ENCODE peak calls at places on chromosome 20, in six cellular contexts. J, S, F, A, K and B are unnamed samples. For H3K79me2, the result is how much of the 10 kb centered on the place peaks cover.

GRCh38 chr20:46268131-46268611 is 40.1 kb downstream of the CDH22 start:
- DNase-seq in F (no peak), J (no peak), A (no peak), S (no peak), K (no peak), B (no peak)

GRCh38 chr20:58023346-58023745 is 205.1 kb downstream of the ANKRD60 start:
- DNase-seq in A (no peak), S (no peak), F (no peak), K (no peak), J (no peak), B (no peak)

GRCh38 chr20:16803965-16804792 is 56.0 kb downstream of the OTOR start:
- DNase-seq in A (no peak), F (peak), S (peak), J (peak), K (peak), B (peak)

GRCh38 chr20:57876163-57876562 is 166.3 kb upstream of the PMEPA1 start:
- DNase-seq in A (no peak), K (no peak), J (no peak), F (no peak), S (no peak), B (no peak)

GRCh38 chr20:45016089-45016641 is 49.9 kb downstream of the STK4 start:
- DNase-seq in F (no peak), J (peak), A (no peak), K (no peak), S (no peak), B (no peak)

GRCh38 chr20:43680976-43681375 is 14.1 kb downstream of the MYBL2 start:
- DNase-seq in J (no peak), K (no peak), S (no peak), F (no peak), A (no peak), B (no peak)

GRCh38 chr20:60236613-60237012 is 278.4 kb downstream of the CDH26 start:
- DNase-seq in K (no peak), A (no peak), F (no peak), S (no peak), J (no peak), B (no peak)

GRCh38 chr20:44598413-44599290 is 16.3 kb downstream of the PKIG start:
- DNase-seq in F (peak), A (no peak), K (peak), S (no peak), J (no peak), B (no peak)

GRCh38 chr20:48002517-48002970 is 217.3 kb upstream of the SULF2 start:
- DNase-seq in K (no peak), S (no peak), A (peak), F (no peak), J (no peak), B (no peak)

GRCh38 chr20:48339147-48339985 is 488.4 kb downstream of the PREX1 start:
- DNase-seq in S (no peak), J (peak), K (no peak), F (peak), A (peak), B (no peak)

GRCh38 chr20:33316958-33317357 is 33.9 kb downstream of the BPIFB1 start:
- DNase-seq in J (no peak), K (no peak), S (no peak), F (no peak), A (peak), B (no peak)

GRCh38 chr20:640674-641515 is 12.1 kb downstream of the SRXN1 start:
- DNase-seq in A (no peak), J (no peak), K (no peak), S (no peak), F (no peak), B (no peak)
- TF ChIP-seq EZH2 in A (no peak), J (no peak), K (no peak), S (no peak), F (no peak), B (no peak)

DNA sequence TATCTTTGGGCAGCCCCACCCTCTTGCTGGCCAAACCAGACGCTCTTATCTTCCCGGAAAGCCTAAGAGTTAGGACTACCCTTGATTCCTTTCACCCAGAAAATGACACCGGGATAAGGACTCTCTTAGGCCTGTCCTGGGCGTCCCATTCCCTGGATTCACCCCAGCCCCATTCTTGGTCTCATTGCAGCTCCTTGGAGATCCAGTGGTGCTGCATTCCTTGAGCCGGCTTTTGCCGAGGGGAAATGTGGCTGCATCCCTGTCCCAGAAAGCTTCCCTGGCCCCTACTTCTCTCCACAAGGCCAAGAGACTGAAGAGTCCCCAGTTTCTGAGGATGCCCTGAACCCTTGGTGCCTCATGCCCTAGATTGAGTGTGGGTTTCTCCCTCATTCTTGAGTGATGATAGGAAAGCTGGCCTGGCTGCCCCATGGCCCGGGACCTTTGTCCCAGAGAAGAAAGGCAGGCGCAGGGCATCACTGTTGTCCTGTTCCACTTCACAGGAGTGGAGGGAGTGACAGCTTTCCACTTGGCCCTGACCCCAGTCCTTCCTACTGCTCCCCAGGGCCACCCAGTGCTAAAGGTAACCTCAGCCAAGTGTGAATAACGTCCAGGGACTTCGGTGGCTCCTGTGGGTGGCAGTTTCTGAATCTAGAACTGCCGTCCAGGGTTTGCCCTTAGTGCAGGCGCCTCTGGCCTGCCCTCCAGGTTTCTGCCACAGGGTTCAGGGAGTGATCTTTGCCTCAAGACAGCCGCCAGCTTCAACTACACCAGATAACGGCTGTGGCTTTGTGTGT is 42.7 kb upstream of the MYL9 start:
- DNase-seq in F (no peak), A (no peak), J (no peak), S (no peak), K (no peak), B (no peak)
- H3K79me2 ChIP-seq in F (under half), A (under half), J (under half), S (under half), K (under half), B (under half)

GRCh38 chr20:25083773-25084615 is 2.1 kb upstream of the VSX1 start:
- DNase-seq in J (peak), S (no peak), F (no peak), A (no peak), K (no peak), B (no peak)
- TF ChIP-seq EZH2 in J (peak), S (peak), F (no peak), A (no peak), K (peak), B (peak)

DNA sequence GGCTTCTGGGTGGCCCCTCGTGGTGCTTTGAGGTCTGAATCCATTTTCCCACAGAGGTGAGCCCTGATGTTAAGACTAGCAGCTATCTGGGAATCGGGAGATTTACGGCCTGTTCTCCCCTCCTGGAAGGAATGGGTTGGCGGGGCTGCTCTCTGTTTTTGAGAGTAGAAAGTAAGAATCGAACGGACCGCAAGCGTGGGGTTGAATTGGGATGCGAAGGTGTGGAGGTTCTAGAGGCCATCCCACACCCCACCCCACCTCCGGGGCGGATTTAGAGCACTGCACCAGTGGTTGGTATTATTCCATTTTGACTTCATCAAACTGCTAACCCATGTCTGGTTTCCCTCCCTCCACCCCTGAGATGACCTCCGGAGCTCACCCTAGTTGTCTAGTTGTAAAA is 11.5 kb downstream of the PYGB start:
- DNase-seq in S (no peak), K (no peak), J (no peak), A (no peak), F (no peak), B (no peak)
- H3K79me2 ChIP-seq in S (under half), K (under half), J (under half), A (half or more), F (under half), B (half or more)

GRCh38 chr20:20365593-20365992 is 2.3 kb upstream of the INSM1 start:
- DNase-seq in A (no peak), J (no peak), S (no peak), F (no peak), K (no peak), B (no peak)
- TF ChIP-seq EZH2 in A (no peak), J (no peak), S (no peak), F (no peak), K (no peak), B (peak)

DNA sequence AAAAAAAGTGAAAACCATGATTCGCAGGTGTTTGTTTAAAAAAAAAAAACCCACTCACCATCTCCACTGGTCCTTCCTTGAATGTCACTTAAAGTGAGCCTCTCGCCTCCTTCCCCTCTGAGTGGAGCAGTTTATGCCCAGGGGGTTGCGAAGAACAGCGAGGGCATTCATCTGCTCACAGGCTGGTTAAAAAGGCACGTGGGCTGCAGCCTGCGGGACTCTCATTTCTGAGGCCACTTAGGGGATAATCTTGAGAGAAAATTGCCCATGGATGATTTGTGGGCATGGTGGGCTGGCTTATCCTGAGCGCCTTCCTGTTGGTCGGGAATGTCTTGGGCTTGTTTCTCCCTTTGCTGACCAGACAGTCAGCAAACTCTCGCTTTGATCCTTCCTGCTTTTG is 18.9 kb downstream of the BCAS4 start:
- DNase-seq in J (no peak), F (no peak), S (no peak), A (no peak), K (no peak), B (no peak)
- H3K79me2 ChIP-seq in J (under half), F (under half), S (under half), A (under half), K (under half), B (under half)

DNA sequence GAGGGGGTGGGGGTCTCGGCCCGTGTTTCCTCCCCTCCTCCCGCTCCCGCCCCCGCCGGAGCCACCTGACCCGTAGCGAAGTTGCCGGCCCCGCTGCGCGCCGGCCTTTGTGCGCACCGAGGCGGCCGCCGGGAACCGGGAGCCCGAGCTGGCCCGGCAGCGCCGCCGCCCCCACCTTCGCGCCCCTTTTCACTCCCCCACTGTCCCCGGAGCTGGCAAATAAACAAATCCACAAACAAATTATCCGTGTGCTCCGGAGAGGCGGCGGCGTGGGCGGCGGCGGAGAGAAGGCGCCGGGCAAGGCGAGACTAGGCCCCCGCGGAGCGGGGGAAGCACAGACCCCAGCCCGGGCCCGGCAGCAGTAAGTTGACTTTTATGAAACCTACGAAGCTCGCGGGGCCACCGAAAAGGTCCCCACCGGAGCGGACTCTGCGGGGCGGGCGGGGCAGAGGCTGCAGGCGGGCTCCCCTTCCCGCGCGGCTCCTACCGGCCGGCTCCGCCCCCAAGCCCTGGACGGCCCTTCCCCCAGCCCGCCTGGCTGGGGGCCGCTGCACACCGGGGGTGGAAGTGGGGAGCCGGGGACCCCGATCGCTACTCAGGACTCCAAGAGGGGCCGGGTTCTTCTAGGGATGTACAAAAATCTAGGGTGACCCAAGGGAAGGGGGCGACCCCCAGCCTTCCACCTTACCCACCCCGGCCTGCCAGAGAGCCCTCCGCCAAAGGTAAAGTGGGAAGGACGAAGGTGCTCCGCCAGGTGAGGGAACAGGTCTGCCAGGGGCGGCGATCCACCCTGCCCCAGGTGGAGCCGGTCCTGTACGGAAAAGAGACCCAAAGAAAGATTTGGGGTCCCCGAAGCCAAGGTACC is 40.7 kb downstream of the YTHDF1 start:
- DNase-seq in J (no peak), K (no peak), A (no peak), F (no peak), S (no peak), B (no peak)
- TF ChIP-seq EZH2 in J (peak), K (peak), A (no peak), F (no peak), S (peak), B (peak)

GRCh38 chr20:35801865-35802264 is 30.1 kb downstream of the PHF20 start:
- DNase-seq in A (no peak), F (no peak), S (no peak), K (no peak), J (no peak), B (no peak)

GRCh38 chr20:35807877-35808276 is 36.1 kb downstream of the PHF20 start:
- DNase-seq in J (no peak), K (no peak), A (no peak), S (no peak), F (no peak), B (no peak)

DNA sequence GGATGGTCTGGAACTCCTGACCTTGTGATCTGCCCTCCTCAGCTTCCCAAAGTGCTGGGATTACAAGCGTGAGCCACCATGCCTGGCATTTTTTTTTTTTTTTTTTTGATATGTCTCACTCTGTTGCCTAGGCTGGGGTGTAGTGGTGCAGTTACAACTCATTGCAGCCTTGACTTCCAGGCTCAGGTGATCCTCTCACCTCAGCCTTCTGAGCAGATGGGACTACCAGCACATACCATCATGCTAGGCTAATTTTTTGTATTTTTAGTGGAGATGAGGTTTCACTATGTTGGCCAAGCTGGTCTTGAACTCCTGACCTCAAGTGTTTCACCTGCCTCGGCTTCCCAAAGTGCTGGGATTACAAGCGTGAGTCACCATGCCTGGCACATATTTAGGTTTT is 34.3 kb downstream of the PHF20 start:
- DNase-seq in F (no peak), S (no peak), A (no peak), K (no peak), J (no peak), B (no peak)
- H3K79me2 ChIP-seq in F (under half), S (under half), A (under half), K (under half), J (under half), B (under half)